ENCODE peak calls at places on chromosome 19, in eight cellular contexts. D is progenitor cell of endocrine pancreas; R is stimulated activated CD8-positive, alpha-beta memory T cell treated with anti-CD3 and anti-CD28 coated beads, Interleukin-4, amount 100 ng/mL, for 4 hours; V is nephron progenitor cell; S is substantia nigra; I is activated CD4-positive, CD25-positive, alpha-beta regulatory T cell treated with anti-CD3 and anti-CD28 coated beads, Interleukin-2, amount 50 U/mL, for 16 hours; A is activated CD8-positive, alpha-beta memory T cell treated with anti-CD3 and anti-CD28 coated beads, Interleukin-2, amount 10 ng/mL, durations not matched to agents 7 days and 5 days; G is OCI-M1. J is an unnamed sample.

GRCh38 chr19:38559428-38560401 is 58.0 kb downstream of the MAP4K1 start:
- DNase-seq in R (no peak), V (no peak), D (no peak), G (no peak), I (no peak), S (no peak), A (peak), J (peak)

GRCh38 chr19:56864443-56865125 is 24.1 kb upstream of the PEG3 start:
- DNase-seq in V (no peak), S (no peak), A (no peak), I (no peak), R (no peak), D (no peak), G (no peak), J (no peak)

GRCh38 chr19:29812080-29812880 is 489 bp downstream of the CCNE1 start:
- DNase-seq in R (no peak), S (no peak), A (no peak), D (peak), I (no peak), V (peak), G (no peak), J (peak)

GRCh38 chr19:4521170-4521887 is 3.0 kb upstream of the PLIN4 start:
- DNase-seq in S (no peak), D (no peak), A (no peak), V (no peak), I (no peak), G (no peak), R (no peak), J (no peak)

GRCh38 chr19:42433503-42434260 is 6.5 kb upstream of the LIPE start:
- DNase-seq in D (peak), S (peak), V (peak), I (peak), A (peak), R (no peak), G (peak), J (peak)

GRCh38 chr19:2190848-2191455 is 27.2 kb downstream of the DOT1L start:
- DNase-seq in D (no peak), A (no peak), G (no peak), I (no peak), V (no peak), R (no peak), S (no peak), J (no peak)

GRCh38 chr19:3575260-3575741 is 2.6 kb downstream of the HMG20B start:
- DNase-seq in I (no peak), A (no peak), G (peak), D (no peak), V (peak), S (no peak), R (no peak), J (peak)

GRCh38 chr19:55300821-55301458 is 17.1 kb downstream of the BRSK1 start:
- DNase-seq in I (no peak), R (no peak), G (no peak), A (no peak), S (peak), V (no peak), D (no peak), J (no peak)

GRCh38 chr19:48341006-48341405 is 15.7 kb downstream of the EMP3 start:
- DNase-seq in I (no peak), R (no peak), V (no peak), A (no peak), S (no peak), G (no peak), D (no peak), J (no peak)

GRCh38 chr19:41871573-41872383 is 5.3 kb upstream of the CD79A start:
- DNase-seq in V (no peak), D (no peak), I (no peak), S (no peak), R (no peak), A (peak), G (peak), J (peak)

GRCh38 chr19:7292950-7293794 is 1.0 kb downstream of the INSR start:
- DNase-seq in R (no peak), A (no peak), I (no peak), V (peak), S (peak), G (no peak), D (no peak), J (peak)

GRCh38 chr19:45291834-45292233 is 30.8 kb downstream of the CKM start:
- DNase-seq in D (no peak), I (no peak), R (no peak), S (no peak), G (no peak), V (no peak), A (no peak), J (no peak)

GRCh38 chr19:9431475-9431874 is 3.9 kb downstream of the ZNF266 start:
- DNase-seq in S (no peak), D (peak), R (peak), I (no peak), V (peak), A (peak), G (peak), J (peak)

GRCh38 chr19:34171539-34171876 is 796 bp upstream of the LSM14A start:
- DNase-seq in R (no peak), I (no peak), G (no peak), D (no peak), V (no peak), S (no peak), A (no peak), J (peak)

GRCh38 chr19:47973529-47973928 is 18.4 kb downstream of the BSPH1 start:
- DNase-seq in A (no peak), I (no peak), S (no peak), R (no peak), D (no peak), V (no peak), G (peak), J (no peak)

GRCh38 chr19:49117677-49118564 is 1.0 kb downstream of the C19orf73 start:
- DNase-seq in V (no peak), A (no peak), S (no peak), D (no peak), I (no peak), G (no peak), R (no peak), J (no peak)

GRCh38 chr19:49930483-49931011 is 1.2 kb upstream of the NUP62 start:
- DNase-seq in D (no peak), I (no peak), G (no peak), A (no peak), S (no peak), V (peak), R (no peak), J (peak)

GRCh38 chr19:10604460-10604980 is 17.4 kb upstream of the AP1M2 start:
- DNase-seq in V (no peak), R (no peak), D (no peak), S (no peak), G (no peak), I (no peak), A (peak), J (peak)

GRCh38 chr19:10625762-10626138 is 397 bp downstream of the SLC44A2 start:
- DNase-seq in V (no peak), S (no peak), I (no peak), G (no peak), R (no peak), A (no peak), D (no peak), J (no peak)

GRCh38 chr19:30227661-30228112 is 144.5 kb upstream of the ZNF536 start:
- DNase-seq in A (peak), D (peak), G (peak), I (no peak), R (no peak), V (peak), S (peak), J (no peak)

GRCh38 chr19:13966684-13967128 is 14.4 kb downstream of the DCAF15 start:
- DNase-seq in A (no peak), I (no peak), V (no peak), G (no peak), R (no peak), D (no peak), S (no peak), J (no peak)

GRCh38 chr19:36213793-36214387 is 575 bp downstream of the ZNF565 start:
- DNase-seq in G (no peak), D (no peak), V (no peak), R (peak), S (no peak), I (no peak), A (no peak), J (peak)

GRCh38 chr19:13153627-13154240 is 3.5 kb downstream of the IER2 start:
- DNase-seq in D (peak), G (peak), I (no peak), R (no peak), V (peak), A (peak), S (no peak), J (no peak)

GRCh38 chr19:38735257-38735686 is 9.0 kb downstream of the CAPN12 start:
- DNase-seq in R (no peak), V (peak), A (peak), D (peak), S (no peak), I (no peak), G (no peak), J (no peak)

GRCh38 chr19:18761531-18762110 is 29.5 kb downstream of the COMP start:
- DNase-seq in S (no peak), R (no peak), G (no peak), V (no peak), I (no peak), D (no peak), A (no peak), J (no peak)

GRCh38 chr19:33054623-33055022 is 10.1 kb downstream of the RHPN2 start:
- DNase-seq in I (no peak), V (no peak), R (no peak), D (no peak), A (no peak), S (no peak), G (no peak), J (no peak)